ENCODE peak calls at places on chromosomes 6 and 20, in eight cellular contexts. One of them, this sample, is unnamed.

GRCh38 chr6:166151798-166152197 is 15.9 kb downstream of the TBXT start:
- DNase-seq in fibroblast of mammary gland: no peak
- DNase-seq in NCI-H1092: no peak
- DNase-seq in KG1: no peak
- DNase-seq in lower leg skin: no peak
- DNase-seq in neural progenitor cell: no peak
- DNase-seq in activated T-helper 1 cell treated with anti-CD3 and anti-CD28 coated beads, Interleukin-2, amount 50 U/mL, for 16 hours: no peak
- DNase-seq in DMS 273 treated with DMSO at 0.1 percent for 48 hours: no peak
- DNase-seq in this sample: no peak

GRCh38 chr6:3367630-3368029 is 89.2 kb downstream of the SLC22A23 start:
- DNase-seq in fibroblast of mammary gland: no peak
- DNase-seq in NCI-H1092: no peak
- DNase-seq in KG1: no peak
- DNase-seq in lower leg skin: no peak
- DNase-seq in neural progenitor cell: no peak
- DNase-seq in activated T-helper 1 cell treated with anti-CD3 and anti-CD28 coated beads, Interleukin-2, amount 50 U/mL, for 16 hours: no peak
- DNase-seq in DMS 273 treated with DMSO at 0.1 percent for 48 hours: no peak
- DNase-seq in this sample: no peak

GRCh38 chr20:34951652-34952051 is 4.0 kb downstream of the GSS start:
- DNase-seq in fibroblast of mammary gland: no peak
- DNase-seq in NCI-H1092: peak; percentile 7
- DNase-seq in KG1: no peak
- DNase-seq in lower leg skin: no peak
- DNase-seq in neural progenitor cell: no peak
- DNase-seq in activated T-helper 1 cell treated with anti-CD3 and anti-CD28 coated beads, Interleukin-2, amount 50 U/mL, for 16 hours: no peak
- DNase-seq in DMS 273 treated with DMSO at 0.1 percent for 48 hours: peak; percentile 79
- DNase-seq in this sample: no peak

GRCh38 chr20:33681728-33682353 is 4.3 kb downstream of the E2F1 start:
- DNase-seq in fibroblast of mammary gland: no peak
- DNase-seq in NCI-H1092: no peak
- DNase-seq in KG1: no peak
- DNase-seq in lower leg skin: no peak
- DNase-seq in neural progenitor cell: no peak
- DNase-seq in activated T-helper 1 cell treated with anti-CD3 and anti-CD28 coated beads, Interleukin-2, amount 50 U/mL, for 16 hours: no peak
- DNase-seq in DMS 273 treated with DMSO at 0.1 percent for 48 hours: no peak
- DNase-seq in this sample: no peak

GRCh38 chr6:37366910-37367309 is 13.1 kb downstream of the RNF8 start:
- DNase-seq in fibroblast of mammary gland: peak; percentile 29
- DNase-seq in NCI-H1092: no peak
- DNase-seq in KG1: no peak
- DNase-seq in lower leg skin: no peak
- DNase-seq in neural progenitor cell: no peak
- DNase-seq in activated T-helper 1 cell treated with anti-CD3 and anti-CD28 coated beads, Interleukin-2, amount 50 U/mL, for 16 hours: no peak
- DNase-seq in DMS 273 treated with DMSO at 0.1 percent for 48 hours: peak; percentile 53
- DNase-seq in this sample: no peak

GRCh38 chr20:63957004-63957689 is 931 bp upstream of the UCKL1 start:
- DNase-seq in fibroblast of mammary gland: peak; percentile 60
- DNase-seq in NCI-H1092: no peak
- DNase-seq in KG1: peak; percentile 35
- DNase-seq in lower leg skin: no peak
- DNase-seq in neural progenitor cell: peak; percentile 72
- DNase-seq in activated T-helper 1 cell treated with anti-CD3 and anti-CD28 coated beads, Interleukin-2, amount 50 U/mL, for 16 hours: peak; percentile 49
- DNase-seq in DMS 273 treated with DMSO at 0.1 percent for 48 hours: peak; percentile 78
- DNase-seq in this sample: peak; percentile 63

GRCh38 chr6:170203212-170203611 is 87.7 kb downstream of the DLL1 start:
- DNase-seq in fibroblast of mammary gland: no peak
- DNase-seq in NCI-H1092: no peak
- DNase-seq in KG1: no peak
- DNase-seq in lower leg skin: peak; percentile 13
- DNase-seq in neural progenitor cell: no peak
- DNase-seq in activated T-helper 1 cell treated with anti-CD3 and anti-CD28 coated beads, Interleukin-2, amount 50 U/mL, for 16 hours: no peak
- DNase-seq in DMS 273 treated with DMSO at 0.1 percent for 48 hours: no peak
- DNase-seq in this sample: no peak

GRCh38 chr6:163637524-163637923 is 223.0 kb downstream of the QKI start:
- DNase-seq in fibroblast of mammary gland: no peak
- DNase-seq in NCI-H1092: no peak
- DNase-seq in KG1: no peak
- DNase-seq in lower leg skin: no peak
- DNase-seq in neural progenitor cell: no peak
- DNase-seq in activated T-helper 1 cell treated with anti-CD3 and anti-CD28 coated beads, Interleukin-2, amount 50 U/mL, for 16 hours: no peak
- DNase-seq in DMS 273 treated with DMSO at 0.1 percent for 48 hours: no peak
- DNase-seq in this sample: no peak

GRCh38 chr6:169450097-169450496 is 196.5 kb upstream of the THBS2 start:
- DNase-seq in fibroblast of mammary gland: no peak
- DNase-seq in NCI-H1092: peak; percentile 20
- DNase-seq in KG1: no peak
- DNase-seq in lower leg skin: no peak
- DNase-seq in neural progenitor cell: peak; percentile 36
- DNase-seq in activated T-helper 1 cell treated with anti-CD3 and anti-CD28 coated beads, Interleukin-2, amount 50 U/mL, for 16 hours: no peak
- DNase-seq in DMS 273 treated with DMSO at 0.1 percent for 48 hours: no peak
- DNase-seq in this sample: no peak

GRCh38 chr6:136077834-136078576 is 172.1 kb downstream of the MTFR2 start:
- DNase-seq in fibroblast of mammary gland: peak; percentile 100
- DNase-seq in NCI-H1092: no peak
- DNase-seq in KG1: no peak
- DNase-seq in lower leg skin: no peak
- DNase-seq in neural progenitor cell: no peak
- DNase-seq in activated T-helper 1 cell treated with anti-CD3 and anti-CD28 coated beads, Interleukin-2, amount 50 U/mL, for 16 hours: no peak
- DNase-seq in DMS 273 treated with DMSO at 0.1 percent for 48 hours: no peak
- DNase-seq in this sample: no peak

GRCh38 chr6:122998403-122998965 is 2.4 kb downstream of the CLVS2 start:
- DNase-seq in fibroblast of mammary gland: no peak
- DNase-seq in NCI-H1092: no peak
- DNase-seq in KG1: no peak
- DNase-seq in lower leg skin: no peak
- DNase-seq in neural progenitor cell: no peak
- DNase-seq in activated T-helper 1 cell treated with anti-CD3 and anti-CD28 coated beads, Interleukin-2, amount 50 U/mL, for 16 hours: no peak
- DNase-seq in DMS 273 treated with DMSO at 0.1 percent for 48 hours: no peak
- DNase-seq in this sample: no peak

GRCh38 chr20:40980106-40980827 is 48.4 kb upstream of the TOP1 start:
- DNase-seq in fibroblast of mammary gland: peak; percentile 67
- DNase-seq in NCI-H1092: no peak
- DNase-seq in KG1: no peak
- DNase-seq in lower leg skin: no peak
- DNase-seq in neural progenitor cell: no peak
- DNase-seq in activated T-helper 1 cell treated with anti-CD3 and anti-CD28 coated beads, Interleukin-2, amount 50 U/mL, for 16 hours: no peak
- DNase-seq in DMS 273 treated with DMSO at 0.1 percent for 48 hours: no peak
- DNase-seq in this sample: no peak

GRCh38 chr6:5522147-5522546 is 260.8 kb downstream of the FARS2 start:
- DNase-seq in fibroblast of mammary gland: no peak
- DNase-seq in NCI-H1092: no peak
- DNase-seq in KG1: peak; percentile 11
- DNase-seq in lower leg skin: no peak
- DNase-seq in neural progenitor cell: no peak
- DNase-seq in activated T-helper 1 cell treated with anti-CD3 and anti-CD28 coated beads, Interleukin-2, amount 50 U/mL, for 16 hours: no peak
- DNase-seq in DMS 273 treated with DMSO at 0.1 percent for 48 hours: no peak
- DNase-seq in this sample: no peak

GRCh38 chr6:4010682-4011081 is 68.3 kb downstream of the FAM217A start:
- DNase-seq in fibroblast of mammary gland: no peak
- DNase-seq in NCI-H1092: no peak
- DNase-seq in KG1: no peak
- DNase-seq in lower leg skin: no peak
- DNase-seq in neural progenitor cell: no peak
- DNase-seq in activated T-helper 1 cell treated with anti-CD3 and anti-CD28 coated beads, Interleukin-2, amount 50 U/mL, for 16 hours: no peak
- DNase-seq in DMS 273 treated with DMSO at 0.1 percent for 48 hours: no peak
- DNase-seq in this sample: no peak

GRCh38 chr6:96468681-96469224 is 52.9 kb upstream of the UFL1 start:
- DNase-seq in fibroblast of mammary gland: no peak
- DNase-seq in NCI-H1092: no peak
- DNase-seq in KG1: no peak
- DNase-seq in lower leg skin: no peak
- DNase-seq in neural progenitor cell: peak; percentile 8
- DNase-seq in activated T-helper 1 cell treated with anti-CD3 and anti-CD28 coated beads, Interleukin-2, amount 50 U/mL, for 16 hours: no peak
- DNase-seq in DMS 273 treated with DMSO at 0.1 percent for 48 hours: no peak
- DNase-seq in this sample: no peak

GRCh38 chr6:111925296-111925695 is 52.0 kb upstream of the FYN start:
- DNase-seq in fibroblast of mammary gland: peak; percentile 76
- DNase-seq in NCI-H1092: no peak
- DNase-seq in KG1: no peak
- DNase-seq in lower leg skin: no peak
- DNase-seq in neural progenitor cell: no peak
- DNase-seq in activated T-helper 1 cell treated with anti-CD3 and anti-CD28 coated beads, Interleukin-2, amount 50 U/mL, for 16 hours: no peak
- DNase-seq in DMS 273 treated with DMSO at 0.1 percent for 48 hours: no peak
- DNase-seq in this sample: no peak

This sample was measured in activated CD4-positive, alpha-beta T cell treated with anti-CD3 and anti-CD28 coated beads, Interleukin-2, amount 50 U/mL, for 24 hours.